ENCODE peak calls at places on chromosomes 12 and 14, in six cellular contexts. O is H1, I is WTC11, G is K562, C is HepG2, T is GM12878. J is an unnamed sample.

GRCh38 chr14:91509878-91510170 is 286 bp downstream of the PPP4R3A start:
- DNase-seq in I (no peak), T (no peak), G (no peak), C (no peak), O (no peak), J (no peak)

GRCh38 chr14:59254911-59255545 is 66.6 kb downstream of the DAAM1 start:
- DNase-seq in T (no peak), C (no peak), I (no peak), O (no peak), G (no peak), J (no peak)

GRCh38 chr12:65637150-65637549 is 187.1 kb upstream of the HMGA2 start:
- DNase-seq in G (no peak), C (no peak), T (no peak), I (no peak), O (no peak), J (no peak)

GRCh38 chr12:94582591-94582990 is 67.8 kb downstream of the TMCC3 start:
- DNase-seq in O (no peak), I (no peak), G (no peak), T (no peak), C (no peak), J (no peak)

GRCh38 chr14:27672047-27672446 is 1074.2 kb upstream of the NOVA1 start:
- DNase-seq in O (no peak), G (no peak), C (no peak), I (no peak), T (no peak), J (no peak)

GRCh38 chr12:113263431-113263963 is 42.2 kb downstream of the TPCN1 start:
- DNase-seq in C (no peak), I (no peak), O (no peak), T (no peak), G (no peak), J (no peak)

GRCh38 chr12:50924439-50925341 is 27.7 kb upstream of the HIGD1C start:
- DNase-seq in O (peak; percentile 63), G (peak; percentile 84), T (peak; percentile 76), C (peak; percentile 89), I (no peak), J (peak; percentile 34)

GRCh38 chr12:122969657-122970056 is 3.4 kb upstream of the ABCB9 start:
- DNase-seq in I (no peak), O (no peak), C (no peak), G (no peak), T (no peak), J (no peak)

GRCh38 chr12:120134307-120134980 is 17.9 kb upstream of the RAB35 start:
- DNase-seq in I (no peak), C (no peak), T (no peak), G (no peak), O (no peak), J (no peak)

GRCh38 chr14:64786296-64787149 is 82.3 kb downstream of the PLEKHG3 start:
- DNase-seq in O (no peak), C (no peak), T (no peak), G (no peak), I (no peak), J (no peak)

GRCh38 chr14:64789696-64790095 is 85.5 kb downstream of the PLEKHG3 start:
- DNase-seq in T (no peak), I (no peak), C (no peak), G (no peak), O (no peak), J (no peak)

GRCh38 chr14:64787619-64788018 is 83.4 kb downstream of the PLEKHG3 start:
- DNase-seq in O (no peak), C (no peak), G (no peak), T (no peak), I (no peak), J (no peak)

GRCh38 chr14:64790478-64790877 is 86.3 kb downstream of the PLEKHG3 start:
- DNase-seq in I (no peak), O (no peak), C (no peak), G (no peak), T (no peak), J (no peak)

GRCh38 chr14:64788706-64789105 is 84.5 kb downstream of the PLEKHG3 start:
- DNase-seq in T (no peak), G (no peak), O (no peak), C (no peak), I (no peak), J (peak; percentile 37)
- TF ChIP-seq ATF3 in T (no peak), G (no peak), O (no peak), C (no peak), I (no peak), J (no peak)

DNA sequence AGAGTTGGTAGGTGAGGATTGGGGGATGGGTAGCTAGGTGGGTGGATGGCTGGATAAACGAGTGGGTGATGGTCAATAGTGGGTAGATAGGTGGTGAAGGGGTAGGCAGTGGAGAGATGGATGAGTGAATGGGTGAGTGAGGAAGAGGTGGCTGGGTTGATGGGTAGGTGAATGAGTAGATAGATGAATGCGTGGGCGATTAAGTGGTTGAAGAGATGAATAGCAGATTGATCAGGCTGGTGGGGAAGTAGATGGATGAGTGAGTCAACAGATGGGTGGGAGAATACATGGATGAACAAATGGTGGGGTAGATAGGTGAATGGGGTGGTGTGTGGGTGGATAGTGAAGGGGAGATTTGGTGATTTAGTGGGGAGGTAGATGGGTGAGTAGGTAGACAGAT is 51.1 kb downstream of the SYNE3 start:
- DNase-seq in O (no peak), C (no peak), T (no peak), I (no peak), G (no peak), J (no peak)
- TF ChIP-seq ATF3 in O (no peak), C (no peak), T (no peak), I (no peak), G (no peak), J (no peak)

GRCh38 chr14:57634335-57634734 is 140.7 kb upstream of the CCDC198 start:
- DNase-seq in C (no peak), T (no peak), O (no peak), I (no peak), G (no peak), J (no peak)
- TF ChIP-seq ATF3 in C (no peak), T (no peak), O (no peak), I (no peak), G (no peak), J (no peak)

GRCh38 chr12:130075497-130076076 is 86.7 kb upstream of the FZD10 start:
- DNase-seq in I (no peak), O (no peak), C (no peak), T (no peak), G (no peak), J (no peak)

GRCh38 chr12:130076126-130076525 is 86.1 kb upstream of the FZD10 start:
- DNase-seq in O (no peak), I (no peak), G (no peak), C (no peak), T (no peak), J (no peak)

GRCh38 chr12:130073721-130074120 is 88.5 kb upstream of the FZD10 start:
- DNase-seq in T (no peak), G (no peak), O (no peak), I (no peak), C (no peak), J (no peak)

GRCh38 chr12:130076752-130077151 is 85.5 kb upstream of the FZD10 start:
- DNase-seq in I (no peak), T (no peak), C (no peak), G (no peak), O (no peak), J (no peak)

DNA sequence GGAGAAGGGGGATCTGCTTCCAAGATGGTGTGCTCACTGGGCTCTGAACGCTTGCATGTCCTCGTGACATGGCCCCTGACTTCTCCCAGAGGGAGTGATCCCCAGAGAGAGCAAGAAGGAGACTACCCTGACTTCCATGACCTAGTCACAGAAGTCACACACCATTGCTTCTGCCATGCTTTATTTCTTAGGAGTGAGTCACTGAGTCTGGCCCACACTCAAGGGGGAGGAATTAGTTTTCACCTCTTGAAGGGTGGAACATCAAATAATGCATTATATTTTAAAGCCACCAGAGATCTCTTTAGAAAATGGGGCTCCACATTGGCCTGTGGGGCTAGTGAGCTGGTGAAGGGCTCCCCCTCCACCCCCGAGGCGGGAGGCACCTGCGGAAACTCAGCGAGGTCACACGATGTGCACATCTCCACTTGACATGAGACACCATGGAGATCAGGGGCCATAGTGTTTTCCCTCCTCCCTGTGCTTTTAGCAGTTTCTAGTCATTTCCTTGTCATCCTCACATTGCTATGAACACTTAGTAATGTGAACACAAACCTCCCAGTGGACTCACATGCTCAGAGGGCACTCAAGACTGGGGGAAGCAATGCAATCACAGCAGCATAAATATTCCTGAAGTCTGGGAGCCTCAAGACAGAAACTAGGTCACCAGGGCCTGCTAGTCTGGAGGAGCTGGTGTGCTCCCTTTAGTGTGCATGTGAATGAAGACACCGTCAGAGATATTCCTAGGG is 87.4 kb upstream of the FZD10 start:
- DNase-seq in I (no peak), O (no peak), C (no peak), G (no peak), T (no peak), J (no peak)
- TF ChIP-seq ATF3 in I (no peak), O (no peak), C (no peak), G (no peak), T (no peak), J (no peak)

GRCh38 chr14:100345711-100346110 is 22.6 kb downstream of the SLC25A47 start:
- DNase-seq in I (no peak), O (no peak), C (no peak), G (no peak), T (no peak), J (no peak)
- TF ChIP-seq ATF3 in I (no peak), O (no peak), C (no peak), G (no peak), T (no peak), J (no peak)

GRCh38 chr14:99809864-99810854 is 16.9 kb downstream of the EML1 start:
- DNase-seq in I (no peak), C (peak; percentile 9), O (no peak), T (no peak), G (no peak), J (no peak)

GRCh38 chr14:99808515-99808914 is 15.3 kb downstream of the EML1 start:
- DNase-seq in C (no peak), G (no peak), I (no peak), O (no peak), T (no peak), J (no peak)

GRCh38 chr14:99808133-99808505 is 14.9 kb downstream of the EML1 start:
- DNase-seq in T (no peak), G (no peak), C (no peak), O (no peak), I (no peak), J (no peak)

GRCh38 chr14:99807413-99808132 is 14.4 kb downstream of the EML1 start:
- DNase-seq in T (no peak), I (peak; percentile 39), O (no peak), G (no peak), C (no peak), J (no peak)

GRCh38 chr14:99809376-99809775 is 16.2 kb downstream of the EML1 start:
- DNase-seq in G (no peak), C (no peak), O (no peak), I (no peak), T (no peak), J (no peak)
- TF ChIP-seq ATF3 in G (no peak), C (no peak), O (no peak), I (no peak), T (no peak), J (no peak)